ENCODE peak calls at places on chromosomes 13 and 19, in six cellular contexts. B is breast epithelium, G is nephron progenitor cell, U is B cell, T is ovary, O is SK-N-SH. K is an unnamed sample.

GRCh38 chr13:49124693-49125304 is 95.3 kb upstream of the MLNR start:
- DNase-seq in B (no peak), G (no peak), U (no peak), T (no peak), O (no peak), K (no peak)

GRCh38 chr19:18063463-18063862 is 23.3 kb downstream of the IL12RB1 start:
- DNase-seq in B (no peak), G (peak; percentile 36), U (no peak), T (no peak), O (peak; percentile 3), K (no peak)

GRCh38 chr19:42010245-42011126 is 16.5 kb upstream of the ATP1A3 start:
- DNase-seq in B (no peak), G (no peak), U (no peak), T (no peak), O (no peak), K (no peak)

GRCh38 chr13:54705738-54706137 is 1677.1 kb downstream of the OLFM4 start:
- DNase-seq in B (no peak), G (no peak), U (no peak), T (no peak), O (no peak), K (no peak)

GRCh38 chr19:3097442-3097871 is 3.3 kb downstream of the GNA11 start:
- DNase-seq in B (no peak), G (no peak), U (peak; percentile 39), T (no peak), O (no peak), K (no peak)

GRCh38 chr19:51798958-51799310 is 4.0 kb downstream of the FPR3 start:
- DNase-seq in B (no peak), G (no peak), U (no peak), T (no peak), O (no peak), K (no peak)

GRCh38 chr13:99053636-99054233 is 75.9 kb upstream of the DOCK9 start:
- DNase-seq in B (no peak), G (no peak), U (no peak), T (no peak), O (no peak), K (no peak)

GRCh38 chr13:110950819-110951570 is 36.1 kb upstream of the ANKRD10 start:
- DNase-seq in B (no peak), G (no peak), U (no peak), T (no peak), O (no peak), K (no peak)

GRCh38 chr19:2659856-2660432 is 42.5 kb downstream of the GNG7 start:
- DNase-seq in B (no peak), G (no peak), U (no peak), T (no peak), O (no peak), K (no peak)

GRCh38 chr19:47232422-47233211 is 1.6 kb upstream of the BBC3 start:
- DNase-seq in B (no peak), G (no peak), U (no peak), T (no peak), O (no peak), K (peak; percentile 21)

DNA sequence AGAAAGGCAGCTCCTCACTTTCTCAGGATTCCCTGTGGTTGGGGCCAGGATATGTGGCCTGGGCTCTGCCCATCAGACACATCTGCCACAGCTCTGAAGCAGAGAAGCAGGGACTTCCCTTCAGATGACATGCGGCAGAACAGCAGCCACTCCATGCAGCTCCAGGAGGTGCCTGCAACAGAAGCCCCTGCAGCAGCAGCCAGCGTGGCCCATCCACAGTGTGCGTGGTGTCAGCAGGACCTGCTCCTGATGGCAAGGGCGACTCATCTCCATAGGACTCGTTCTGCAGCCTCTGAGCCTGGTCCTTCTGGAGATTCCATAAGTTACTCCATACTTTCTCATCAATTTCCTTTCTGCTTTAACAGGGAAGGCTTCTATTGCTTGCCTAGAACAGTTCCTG is 105.0 kb downstream of the SUCLA2 start:
- DNase-seq in B (no peak), G (no peak), U (no peak), T (no peak), O (no peak), K (no peak)
- TF ChIP-seq CTCF in B (no peak), G (no peak), U (no peak), T (no peak), O (no peak), K (no peak)

GRCh38 chr19:44401787-44402115 is 343 bp upstream of the ZNF285 start:
- DNase-seq in B (no peak), G (no peak), U (no peak), T (no peak), O (no peak), K (no peak)
- TF ChIP-seq CTCF in B (no peak), G (no peak), U (no peak), T (no peak), O (no peak), K (no peak)

DNA sequence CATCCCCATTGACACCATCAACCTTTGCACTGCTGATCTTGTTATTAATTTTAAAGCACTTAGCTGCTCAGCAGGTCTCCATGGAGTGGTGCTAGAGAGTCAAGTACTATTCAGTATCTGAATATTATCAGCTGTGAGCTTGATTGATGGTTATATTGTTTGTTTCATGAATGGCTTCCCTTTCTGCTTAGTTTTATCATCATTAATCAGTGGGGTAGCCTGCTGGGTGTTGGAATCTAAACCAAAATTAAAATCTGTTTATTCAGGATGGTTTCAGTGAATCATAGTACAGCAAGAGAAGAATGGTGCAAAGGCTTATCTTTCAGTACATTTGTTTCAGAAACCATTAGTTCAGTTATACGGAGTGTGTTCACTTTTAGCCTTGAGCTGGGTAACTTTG is 42.5 kb upstream of the SCEL start:
- DNase-seq in B (no peak), G (no peak), U (no peak), T (no peak), O (peak; percentile 26), K (peak; percentile 31)
- TF ChIP-seq CTCF in B (peak; percentile 28), G (no peak), U (peak; percentile 61), T (no peak), O (peak; percentile 73), K (peak; percentile 81)

GRCh38 chr19:10694706-10695105 is 6.5 kb upstream of the QTRT1 start:
- DNase-seq in B (no peak), G (no peak), U (no peak), T (no peak), O (no peak), K (no peak)

GRCh38 chr19:10690351-10690781 is 10.9 kb upstream of the QTRT1 start:
- DNase-seq in B (no peak), G (no peak), U (no peak), T (peak; percentile 30), O (no peak), K (no peak)

GRCh38 chr19:10692673-10693264 is 8.5 kb upstream of the QTRT1 start:
- DNase-seq in B (no peak), G (no peak), U (no peak), T (no peak), O (no peak), K (no peak)

GRCh38 chr19:10691178-10691881 is 9.9 kb upstream of the QTRT1 start:
- DNase-seq in B (no peak), G (no peak), U (no peak), T (no peak), O (no peak), K (no peak)

DNA sequence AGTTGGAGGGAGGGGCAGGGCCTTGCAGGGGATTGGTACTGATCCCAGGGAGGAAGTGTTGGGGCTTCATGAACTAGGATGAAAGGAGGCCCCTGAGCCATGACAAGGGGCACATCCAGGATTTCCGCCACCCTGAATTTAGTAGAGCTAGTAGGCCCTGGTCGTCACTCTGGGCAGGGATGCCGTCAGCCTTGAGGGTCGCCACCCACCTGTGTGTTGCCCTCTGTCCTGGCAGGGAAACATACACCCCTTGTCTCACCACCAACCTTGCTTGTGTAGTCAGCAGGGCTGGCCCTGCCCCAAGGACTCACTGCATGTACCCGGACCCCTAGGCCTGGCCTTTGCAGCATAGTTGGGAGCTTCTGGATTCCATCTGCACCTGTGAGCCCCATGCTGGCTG is 9.4 kb upstream of the QTRT1 start:
- DNase-seq in B (no peak), G (no peak), U (no peak), T (no peak), O (no peak), K (no peak)
- TF ChIP-seq CTCF in B (no peak), G (no peak), U (no peak), T (no peak), O (no peak), K (no peak)

GRCh38 chr19:11453468-11454341 is 18.3 kb downstream of the PRKCSH start:
- DNase-seq in B (no peak), G (no peak), U (peak; percentile 85), T (no peak), O (peak; percentile 86), K (peak; percentile 60)
- TF ChIP-seq CTCF in B (no peak), G (peak; percentile 47), U (peak; percentile 65), T (no peak), O (peak; percentile 51), K (peak; percentile 50)